ENCODE peak calls at places on chromosomes 11 and 22, in seven cellular contexts. E, Z, L, W, Q, P and J are unnamed samples.
A peak's percentile ranks its signal among the peaks of the same experiment; 100 is the strongest.

GRCh38 chr11:86589856-86590589 is 82.4 kb downstream of the ME3 start:
- DNase-seq in Q (no peak), E (no peak), P (no peak), W (no peak), L (no peak), Z (no peak), J (no peak)

GRCh38 chr11:110518809-110519514 is 89.2 kb downstream of the FDX1 start:
- DNase-seq in L (peak; percentile 11), W (no peak), E (no peak), Z (no peak), Q (no peak), P (no peak), J (no peak)

GRCh38 chr22:25419247-25420113 is 145.0 kb upstream of the GRK3 start:
- DNase-seq in L (no peak), Z (peak; percentile 47), W (no peak), P (peak; percentile 74), Q (no peak), E (no peak), J (peak; percentile 72)

GRCh38 chr11:9160166-9160565 is 68.8 kb upstream of the SCUBE2 start:
- DNase-seq in P (no peak), W (peak; percentile 28), E (no peak), Z (no peak), Q (no peak), L (no peak), J (no peak)

GRCh38 chr22:50246242-50247175 is 1.7 kb upstream of the TUBGCP6 start:
- DNase-seq in L (no peak), P (no peak), E (no peak), Z (no peak), W (no peak), Q (no peak), J (no peak)

GRCh38 chr22:28817919-28818859 is 17.8 kb upstream of the XBP1 start:
- DNase-seq in W (no peak), L (no peak), P (no peak), Z (peak; percentile 75), Q (peak; percentile 63), E (peak; percentile 49), J (peak; percentile 78)

GRCh38 chr11:76265771-76266241 is 59.5 kb upstream of the WNT11 start:
- DNase-seq in Q (no peak), Z (no peak), E (no peak), P (peak; percentile 69), L (peak; percentile 22), W (no peak), J (no peak)

GRCh38 chr11:1879941-1880720 is 11.6 kb downstream of the PRR33 start:
- DNase-seq in Z (peak; percentile 35), L (peak; percentile 34), P (peak; percentile 86), E (peak; percentile 83), Q (no peak), W (no peak), J (peak; percentile 47)

GRCh38 chr22:49062155-49063039 is 765.3 kb downstream of the BRD1 start:
- DNase-seq in P (no peak), Z (no peak), W (no peak), L (no peak), E (no peak), Q (no peak), J (no peak)

GRCh38 chr11:130830563-130830950 is 85.7 kb downstream of the SNX19 start:
- DNase-seq in E (no peak), Z (no peak), L (no peak), W (no peak), Q (no peak), P (no peak), J (no peak)

GRCh38 chr22:47567126-47567730 is 804.8 kb downstream of the TBC1D22A start:
- DNase-seq in E (no peak), L (no peak), Q (no peak), W (no peak), Z (no peak), P (no peak), J (no peak)

GRCh38 chr11:71458146-71459070 is 5.4 kb downstream of the NADSYN1 start:
- DNase-seq in P (no peak), L (no peak), Q (no peak), Z (no peak), W (no peak), E (peak; percentile 64), J (no peak)

GRCh38 chr11:119320593-119321524 is 3.9 kb upstream of the MCAM start:
- DNase-seq in P (no peak), Q (peak; percentile 65), W (peak; percentile 55), L (peak; percentile 74), E (peak; percentile 90), Z (no peak), J (peak; percentile 64)
- H3K4me1 ChIP-seq in P (peaks cover 65% of the 10 kb centered on the region), Q (peaks cover 36% of the 10 kb centered on the region), W (peaks cover 18% of the 10 kb centered on the region), L (peaks cover 24% of the 10 kb centered on the region), E (peaks cover 76% of the 10 kb centered on the region), Z (peaks cover 30% of the 10 kb centered on the region), J (peaks cover 69% of the 10 kb centered on the region)

GRCh38 chr11:850777-851762 is 8.4 kb downstream of the TSPAN4 start:
- DNase-seq in Q (no peak), L (no peak), P (no peak), W (no peak), Z (no peak), E (no peak), J (no peak)
- TF ChIP-seq CTCF in Q (no peak), L (no peak), P (no peak), W (no peak), Z (no peak), E (no peak), J (no peak)

GRCh38 chr11:65485820-65486219 is 13.0 kb upstream of the MALAT1 start:
- DNase-seq in L (no peak), Q (no peak), W (no peak), E (no peak), P (no peak), Z (no peak), J (no peak)

GRCh38 chr11:65478411-65479183 is 20.2 kb upstream of the MALAT1 start:
- DNase-seq in Q (no peak), E (peak; percentile 82), Z (peak; percentile 59), P (no peak), L (peak; percentile 70), W (no peak), J (peak; percentile 64)

GRCh38 chr11:65486570-65487466 is 12.0 kb upstream of the MALAT1 start:
- DNase-seq in Z (peak; percentile 12), W (no peak), Q (no peak), L (no peak), P (no peak), E (no peak), J (no peak)

GRCh38 chr11:65479184-65480145 is 19.4 kb upstream of the MALAT1 start:
- DNase-seq in L (peak; percentile 89), Z (peak; percentile 74), E (no peak), P (no peak), Q (no peak), W (peak; percentile 42), J (no peak)

GRCh38 chr11:65482306-65482850 is 16.5 kb upstream of the MALAT1 start:
- DNase-seq in P (no peak), E (no peak), L (peak; percentile 53), Z (no peak), Q (no peak), W (no peak), J (no peak)
- H3K4me1 ChIP-seq in P (peaks cover 75% of the 10 kb centered on the region), E (peaks cover 51% of the 10 kb centered on the region), L (peaks cover 30% of the 10 kb centered on the region), Z (peaks cover 26% of the 10 kb centered on the region), Q (peaks cover 58% of the 10 kb centered on the region), W (peaks cover 29% of the 10 kb centered on the region), J (peaks cover 58% of the 10 kb centered on the region)

GRCh38 chr11:4491878-4492606 is 9.6 kb downstream of the OR52K1 start:
- DNase-seq in W (no peak), E (no peak), Q (no peak), L (no peak), P (no peak), Z (no peak), J (no peak)

GRCh38 chr11:4495986-4496385 is 13.5 kb downstream of the OR52K1 start:
- DNase-seq in Z (no peak), E (no peak), L (no peak), Q (no peak), W (no peak), P (no peak), J (no peak)

GRCh38 chr11:4495487-4495886 is 13.0 kb downstream of the OR52K1 start:
- DNase-seq in P (no peak), L (no peak), Q (no peak), W (no peak), Z (no peak), E (no peak), J (no peak)

GRCh38 chr11:4496555-4497248 is 14.3 kb downstream of the OR52K1 start:
- DNase-seq in L (no peak), E (no peak), W (no peak), Q (no peak), P (no peak), Z (no peak), J (no peak)

DNA sequence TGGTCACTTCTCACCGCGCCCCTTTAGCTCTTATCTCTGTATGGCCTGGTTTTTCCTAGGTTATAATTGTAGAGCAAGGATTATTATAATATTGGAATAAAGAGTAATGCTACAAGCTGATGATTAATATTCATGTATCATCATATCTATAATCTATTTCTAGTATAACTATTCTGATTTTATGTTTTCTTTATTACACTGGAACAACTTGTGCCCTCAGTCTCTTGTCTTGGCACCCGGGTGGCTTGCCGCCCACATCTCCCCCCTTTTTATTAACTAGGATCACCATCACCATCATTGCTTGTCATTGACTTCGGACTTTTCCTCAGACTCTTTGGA is 11.0 kb downstream of the OR52K1 start:
- DNase-seq in Q (no peak), W (no peak), Z (no peak), E (no peak), P (no peak), L (no peak), J (no peak)
- TF ChIP-seq CTCF in Q (no peak), W (no peak), Z (no peak), E (peak; percentile 4), P (peak; percentile 16), L (no peak), J (peak; percentile 25)

DNA sequence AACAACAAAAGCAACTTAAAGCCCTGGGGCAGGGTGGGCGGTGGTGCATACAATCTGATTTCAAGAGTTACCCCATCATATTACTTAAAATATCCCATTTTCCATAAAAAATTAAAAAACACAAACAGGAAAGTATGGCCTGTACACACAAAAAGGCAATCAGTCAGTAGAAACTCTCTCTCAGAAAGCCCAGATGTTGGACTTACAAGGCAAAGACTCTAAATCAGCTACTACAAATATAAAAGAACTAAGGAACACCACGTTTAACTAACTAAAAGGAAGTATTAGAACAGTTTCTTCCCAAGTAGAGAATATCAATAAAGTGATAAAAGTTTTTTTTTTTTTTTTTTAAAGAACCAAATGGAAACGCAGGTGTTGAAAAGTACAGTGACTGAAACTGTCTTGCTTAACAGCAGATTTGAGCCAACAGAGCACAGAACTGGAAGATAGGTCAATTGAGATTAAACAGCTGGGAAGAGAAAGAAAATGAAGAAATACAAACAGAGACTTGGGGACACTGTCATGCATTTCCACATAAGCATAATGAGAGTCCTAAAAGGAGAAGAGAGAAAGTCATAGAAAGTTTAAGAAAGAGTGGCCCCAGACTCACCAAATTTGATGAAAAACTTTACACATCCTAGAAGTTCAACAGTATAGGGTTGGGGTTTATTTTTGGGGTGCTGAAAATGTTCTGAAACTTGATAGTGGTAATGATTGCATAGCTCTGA is 8.6 kb downstream of the SC5D start:
- DNase-seq in L (no peak), Z (no peak), W (no peak), P (no peak), Q (no peak), E (no peak), J (no peak)
- H3K4me1 ChIP-seq in L (no peaks in the 10 kb centered on the region), Z (no peaks in the 10 kb centered on the region), W (no peaks in the 10 kb centered on the region), P (peaks cover 13% of the 10 kb centered on the region), Q (peaks cover 8% of the 10 kb centered on the region), E (peaks cover 10% of the 10 kb centered on the region), J (peaks cover 12% of the 10 kb centered on the region)

GRCh38 chr11:64322925-64323260 is 5.0 kb downstream of the PRDX5 start:
- DNase-seq in E (no peak), P (no peak), W (no peak), L (no peak), Q (no peak), Z (no peak), J (no peak)
- TF ChIP-seq CTCF in E (no peak), P (no peak), W (no peak), L (no peak), Q (no peak), Z (no peak), J (no peak)